ENCODE peak calls at places on chromosome 2, in five cellular contexts. N is BE2C, H is cardiac fibroblast, A is A549, Y is fibroblast of lung. W is an unnamed sample.

GRCh38 chr2:112803691-112804521 is 19.6 kb upstream of the IL1A start:
- DNase-seq in N (no peak), H (peak; percentile 52), A (peak; percentile 81), Y (peak; percentile 43), W (no peak)

GRCh38 chr2:60794271-60794863 is 38.3 kb downstream of the PAPOLG start:
- DNase-seq in N (no peak), H (peak; percentile 42), A (peak; percentile 35), Y (peak; percentile 46), W (no peak)

GRCh38 chr2:193963472-193964119 is 1693.4 kb upstream of the SLC39A10 start:
- DNase-seq in N (peak; percentile 36), H (peak; percentile 74), A (peak; percentile 33), Y (peak; percentile 39), W (no peak)

GRCh38 chr2:54396107-54396506 is 60.0 kb upstream of the SPTBN1 start:
- DNase-seq in N (no peak), H (peak; percentile 68), A (no peak), Y (peak; percentile 64), W (peak; percentile 91)

GRCh38 chr2:56444339-56444738 is 260.5 kb downstream of the CCDC85A start:
- DNase-seq in N (no peak), H (no peak), A (peak; percentile 18), Y (no peak), W (no peak)

GRCh38 chr2:164388511-164388910 is 232.8 kb downstream of the GRB14 start:
- DNase-seq in N (no peak), H (peak; percentile 31), A (peak; percentile 64), Y (peak; percentile 22), W (peak; percentile 44)

GRCh38 chr2:9178905-9179571 is 27.6 kb upstream of the ASAP2 start:
- DNase-seq in N (no peak), H (peak; percentile 90), A (peak; percentile 26), Y (peak; percentile 90), W (no peak)

GRCh38 chr2:20351555-20352229 is 1.0 kb upstream of the PUM2 start:
- DNase-seq in N (no peak), H (no peak), A (peak; percentile 25), Y (no peak), W (no peak)

GRCh38 chr2:120402070-120402440 is 56.1 kb downstream of the INHBB start:
- DNase-seq in N (no peak), H (no peak), A (no peak), Y (no peak), W (no peak)

GRCh38 chr2:240237609-240238151 is 97.2 kb upstream of the OTOS start:
- DNase-seq in N (no peak), H (peak; percentile 70), A (no peak), Y (peak; percentile 69), W (no peak)

GRCh38 chr2:235860846-235861245 is 307.3 kb downstream of the GBX2 start:
- DNase-seq in N (no peak), H (peak; percentile 8), A (no peak), Y (no peak), W (no peak)

GRCh38 chr2:130834091-130834922 is 2.4 kb upstream of the ARHGEF4 start:
- DNase-seq in N (no peak), H (peak; percentile 5), A (peak; percentile 19), Y (no peak), W (no peak)

GRCh38 chr2:44268259-44268649 is 7.0 kb upstream of the SLC3A1 start:
- DNase-seq in N (no peak), H (peak; percentile 51), A (peak; percentile 68), Y (peak; percentile 47), W (no peak)

GRCh38 chr2:8403871-8404270 is 278.0 kb upstream of the ID2 start:
- DNase-seq in N (no peak), H (no peak), A (no peak), Y (no peak), W (no peak)

GRCh38 chr2:195535911-195536522 is 121.0 kb upstream of the SLC39A10 start:
- DNase-seq in N (no peak), H (no peak), A (no peak), Y (no peak), W (no peak)

DNA sequence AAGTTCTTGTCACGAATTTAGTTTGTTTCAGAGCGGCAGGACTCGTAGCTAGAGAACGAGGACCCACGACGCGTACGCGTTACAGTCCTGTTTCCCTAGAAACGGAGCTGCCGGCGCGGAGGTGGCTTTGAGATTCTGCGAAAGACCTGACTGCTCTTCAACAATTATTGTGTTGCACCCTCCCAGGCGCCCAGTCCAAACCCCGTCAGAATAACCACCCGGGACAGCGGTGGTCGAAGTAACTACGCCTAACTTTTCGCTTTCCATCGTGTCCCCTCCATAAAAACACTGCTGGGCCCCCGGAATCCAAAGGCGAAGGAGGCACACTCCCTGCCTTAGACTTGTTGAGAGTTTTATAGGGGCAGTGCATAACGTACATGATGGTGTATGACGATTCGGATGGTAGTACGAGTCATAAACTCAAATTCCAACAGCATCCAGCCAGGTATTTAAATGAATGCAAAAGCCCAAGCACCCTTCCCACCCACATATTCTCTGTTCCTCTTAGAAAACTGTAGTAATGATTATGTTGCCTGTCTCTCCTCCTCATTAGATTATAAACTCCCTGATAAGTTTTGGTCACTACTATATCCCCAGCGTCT is 651 bp upstream of the STAM2 start:
- DNase-seq in N (no peak), H (no peak), A (peak; percentile 22), Y (no peak), W (no peak)
- TF ChIP-seq CTCF in N (no peak), H (no peak), A (no peak), Y (no peak), W (no peak)

DNA sequence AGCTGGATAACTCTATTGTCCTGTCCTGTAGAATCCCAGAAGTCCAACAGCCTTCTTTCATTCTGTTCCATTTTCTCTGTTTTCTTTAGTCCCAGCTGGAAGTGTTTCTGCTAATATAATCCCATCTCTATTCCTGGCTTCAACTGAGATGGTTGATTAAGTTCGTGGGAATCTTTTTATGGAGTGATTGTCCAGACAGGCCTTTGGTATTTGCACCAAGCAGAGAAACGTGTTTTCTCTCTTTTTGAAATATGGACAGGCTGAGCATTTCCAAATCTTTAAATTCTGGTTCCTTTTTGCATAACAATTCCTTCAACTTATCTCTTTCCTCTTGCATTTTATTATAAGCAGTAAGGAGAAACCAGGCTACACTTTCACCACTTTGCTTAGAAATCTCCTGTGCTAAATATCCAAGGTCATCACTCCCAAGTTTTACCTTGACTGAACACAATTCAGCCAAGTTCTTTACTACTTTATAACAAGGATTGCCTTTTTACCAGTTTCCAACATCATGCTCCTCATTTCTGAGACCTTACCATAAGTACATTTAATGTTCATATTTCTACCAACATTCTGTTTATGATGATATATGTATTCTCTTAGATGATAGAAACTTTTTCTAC is 108.8 kb downstream of the ZFP36L2 start:
- DNase-seq in N (no peak), H (no peak), A (no peak), Y (no peak), W (no peak)
- H3K4me3 ChIP-seq in N (no peak overlapping the region), H (no peak overlapping the region), A (no peak overlapping the region), Y (no peak overlapping the region), W (no peak overlapping the region)

GRCh38 chr2:110840508-110840907 is 108.1 kb downstream of the ACOXL start:
- DNase-seq in N (no peak), H (no peak), A (no peak), Y (no peak), W (no peak)
- TF ChIP-seq CTCF in N (no peak), H (no peak), A (no peak), Y (no peak), W (no peak)

GRCh38 chr2:230713331-230714121 is 884 bp downstream of the CAB39 start:
- DNase-seq in N (peak; percentile 39), H (peak; percentile 18), A (peak; percentile 16), Y (no peak), W (no peak)

GRCh38 chr2:230717595-230717994 is 5.0 kb downstream of the CAB39 start:
- DNase-seq in N (no peak), H (no peak), A (no peak), Y (no peak), W (no peak)

GRCh38 chr2:230716588-230716987 is 3.9 kb downstream of the CAB39 start:
- DNase-seq in N (no peak), H (no peak), A (no peak), Y (no peak), W (no peak)

GRCh38 chr2:230714122-230714453 is 1.4 kb downstream of the CAB39 start:
- DNase-seq in N (no peak), H (peak; percentile 73), A (peak; percentile 24), Y (peak; percentile 84), W (peak; percentile 27)

DNA sequence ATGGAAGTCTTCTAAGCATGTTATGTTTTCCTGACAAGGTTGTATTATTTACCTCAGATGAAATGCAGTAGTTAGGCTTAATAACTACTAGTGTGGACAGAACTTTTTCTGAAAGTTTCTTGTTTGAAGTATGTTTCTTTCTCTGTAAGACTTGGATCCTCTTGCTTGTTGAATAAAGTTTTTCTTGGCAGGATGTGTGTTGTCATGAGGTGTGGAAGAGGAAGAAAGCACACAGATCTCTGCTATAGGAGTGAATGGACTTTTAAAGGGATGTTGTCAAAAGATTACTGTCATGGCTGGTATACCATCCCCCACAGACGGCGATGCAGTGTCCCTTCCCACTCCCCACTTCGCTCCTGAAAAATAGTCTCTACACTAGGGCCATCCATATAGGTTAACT is 2.6 kb downstream of the CAB39 start:
- DNase-seq in N (no peak), H (peak; percentile 43), A (no peak), Y (peak; percentile 61), W (no peak)
- H3K4me3 ChIP-seq in N (no peak overlapping the region), H (no peak overlapping the region), A (no peak overlapping the region), Y (peak overlapping the region; percentile 85), W (no peak overlapping the region)

DNA sequence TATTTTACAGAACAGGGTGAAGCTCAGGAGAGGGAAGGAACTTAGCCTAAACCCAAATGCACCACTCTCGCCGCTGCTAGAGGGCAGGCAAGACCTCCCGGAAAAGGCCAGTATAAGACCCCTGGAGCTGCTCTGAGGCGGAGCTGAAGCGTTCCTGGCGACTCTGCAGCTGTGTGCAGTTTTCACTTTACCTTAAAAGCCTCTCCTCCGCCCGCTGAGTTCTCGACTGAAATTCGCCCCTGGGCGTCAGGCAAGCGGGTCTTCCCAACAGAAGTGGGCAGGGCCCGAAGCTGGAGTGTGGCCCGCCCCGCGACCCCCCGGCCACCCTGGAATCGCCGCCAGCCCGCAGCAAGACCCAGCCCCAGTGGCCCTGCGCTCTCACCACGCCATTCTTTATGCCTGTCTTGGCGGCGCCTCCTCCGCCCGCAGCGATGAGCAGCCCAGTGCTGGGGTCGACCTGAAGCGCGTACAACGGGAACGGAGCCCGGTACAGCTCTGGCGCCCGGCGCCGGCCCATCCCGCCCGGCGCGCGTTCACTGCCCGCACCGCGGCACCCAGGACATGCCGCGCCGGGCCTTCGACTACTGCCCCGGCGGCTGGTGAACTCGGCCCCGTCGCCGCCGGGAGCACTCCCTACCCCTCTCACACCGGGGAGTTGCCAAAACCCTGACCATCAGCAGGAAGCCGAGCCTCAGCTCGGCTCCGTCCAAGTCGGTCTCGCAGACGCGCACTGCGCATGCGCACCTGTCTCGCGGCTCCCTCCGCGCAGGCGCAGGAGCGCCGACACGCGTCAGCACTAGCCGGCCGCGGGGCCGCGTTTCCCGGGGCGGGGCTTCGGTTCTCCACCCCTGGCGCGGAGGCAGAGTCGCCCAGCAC is at the start of gene PREB:
- DNase-seq in N (peak; percentile 99), H (peak; percentile 97), A (peak; percentile 96), Y (peak; percentile 94), W (peak; percentile 79)
- TF ChIP-seq CTCF in N (peak; percentile 48), H (peak; percentile 36), A (no peak), Y (peak; percentile 41), W (peak; percentile 30)

GRCh38 chr2:241240320-241241004 is 52.0 kb downstream of the ANO7 start:
- DNase-seq in N (no peak), H (no peak), A (no peak), Y (no peak), W (no peak)

GRCh38 chr2:241237949-241238371 is 49.5 kb downstream of the ANO7 start:
- DNase-seq in N (no peak), H (no peak), A (no peak), Y (no peak), W (no peak)

GRCh38 chr2:241238693-241239198 is 50.3 kb downstream of the ANO7 start:
- DNase-seq in N (no peak), H (no peak), A (no peak), Y (no peak), W (no peak)

GRCh38 chr2:241241669-241242068 is 53.2 kb downstream of the ANO7 start:
- DNase-seq in N (no peak), H (no peak), A (no peak), Y (no peak), W (no peak)

GRCh38 chr2:241239552-241240202 is 51.2 kb downstream of the ANO7 start:
- DNase-seq in N (no peak), H (no peak), A (no peak), Y (no peak), W (no peak)
- H3K4me3 ChIP-seq in N (no peak overlapping the region), H (no peak overlapping the region), A (no peak overlapping the region), Y (no peak overlapping the region), W (no peak overlapping the region)

W was measured in HFF-Myc.